ENCODE peak calls at places on chromosome 15, in four cellular contexts. Y is suprapubic skin, K is body of pancreas, I is CD14-positive monocyte. M is an unnamed sample.
A peak's percentile ranks its signal among the peaks of the same experiment; 100 is the strongest.

GRCh38 chr15:67067930-67068542 is 2.6 kb downstream of the SMAD3 start:
- DNase-seq in Y (no peak), K (no peak), I (no peak), M (no peak)

GRCh38 chr15:71329509-71330260 is 214.4 kb downstream of the THSD4 start:
- DNase-seq in Y (no peak), K (peak; percentile 12), I (no peak), M (no peak)

GRCh38 chr15:48695835-48696573 is 50.5 kb upstream of the FBN1 start:
- DNase-seq in Y (no peak), K (no peak), I (no peak), M (no peak)

GRCh38 chr15:60894347-60894746 is 334.8 kb downstream of the RORA start:
- DNase-seq in Y (no peak), K (no peak), I (no peak), M (no peak)

GRCh38 chr15:62880278-62880677 is 162.3 kb upstream of the TPM1 start:
- DNase-seq in Y (no peak), K (no peak), I (no peak), M (no peak)

GRCh38 chr15:63238796-63239195 is 38.6 kb upstream of the APH1B start:
- DNase-seq in Y (no peak), K (no peak), I (no peak), M (no peak)

GRCh38 chr15:36571301-36571700 is 8.1 kb upstream of the CDIN1 start:
- DNase-seq in Y (no peak), K (no peak), I (no peak), M (no peak)

GRCh38 chr15:31352911-31353811 is 26.5 kb downstream of the KLF13 start:
- DNase-seq in Y (no peak), K (peak; percentile 82), I (no peak), M (no peak)

GRCh38 chr15:40162552-40162951 is 1.7 kb downstream of the BUB1B start:
- DNase-seq in Y (no peak), K (no peak), I (no peak), M (no peak)

GRCh38 chr15:62075595-62076279 is 9.0 kb downstream of the C2CD4A start:
- DNase-seq in Y (no peak), K (peak; percentile 72), I (no peak), M (no peak)

GRCh38 chr15:60840703-60841411 is 361.9 kb upstream of the ICE2 start:
- DNase-seq in Y (no peak), K (no peak), I (no peak), M (peak; percentile 72)

GRCh38 chr15:40130799-40131502 is 22.3 kb upstream of the BMF start:
- DNase-seq in Y (peak; percentile 20), K (no peak), I (no peak), M (no peak)

GRCh38 chr15:40303576-40303975 is 4.2 kb downstream of the PLCB2 start:
- DNase-seq in Y (no peak), K (no peak), I (no peak), M (no peak)

GRCh38 chr15:89653578-89653977 is 1.7 kb downstream of the KIF7 start:
- DNase-seq in Y (no peak), K (no peak), I (no peak), M (no peak)

GRCh38 chr15:49758456-49758855 is 137.6 kb downstream of the DTWD1 start:
- DNase-seq in Y (no peak), K (no peak), I (no peak), M (no peak)

GRCh38 chr15:79450648-79451047 is 18.5 kb downstream of the MINAR1 start:
- DNase-seq in Y (no peak), K (no peak), I (no peak), M (no peak)

GRCh38 chr15:79453446-79453845 is 21.3 kb downstream of the MINAR1 start:
- DNase-seq in Y (no peak), K (no peak), I (no peak), M (no peak)

GRCh38 chr15:79455361-79455760 is 23.2 kb downstream of the MINAR1 start:
- DNase-seq in Y (no peak), K (no peak), I (no peak), M (no peak)

GRCh38 chr15:79452244-79453051 is 20.3 kb downstream of the MINAR1 start:
- DNase-seq in Y (no peak), K (no peak), I (no peak), M (no peak)

DNA sequence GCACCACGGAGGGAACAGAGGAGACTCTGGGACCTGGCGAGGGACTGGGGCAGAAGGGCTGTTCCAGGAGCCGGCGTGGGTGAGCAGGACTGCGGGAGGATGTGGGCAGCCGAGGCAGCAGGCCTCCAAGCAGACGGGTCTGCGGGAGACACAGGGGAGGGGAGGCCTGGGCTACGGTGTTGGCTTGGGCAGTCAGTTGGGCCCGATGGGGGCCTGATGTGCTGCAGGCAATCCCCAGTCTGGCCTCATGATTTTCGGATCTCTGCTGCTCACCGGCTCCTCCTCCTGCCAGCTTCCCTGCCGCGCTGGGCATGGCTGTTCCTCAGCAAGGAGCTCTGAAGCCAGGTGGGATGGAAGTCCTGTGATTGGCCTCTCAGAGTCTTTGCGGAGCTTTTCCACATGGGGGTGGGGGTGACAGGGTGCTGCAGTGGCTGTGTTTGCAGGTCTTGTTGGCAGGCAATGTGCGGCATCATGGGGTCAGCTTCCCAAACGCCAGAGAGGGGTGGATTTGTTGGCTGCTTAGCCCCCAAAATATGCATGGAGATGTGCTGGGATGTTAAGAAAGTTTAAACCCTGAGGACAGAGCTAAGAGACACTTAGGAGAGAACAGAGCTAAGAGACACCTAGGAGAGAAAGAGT is 19.3 kb downstream of the MINAR1 start:
- DNase-seq in Y (no peak), K (no peak), I (no peak), M (no peak)
- TF ChIP-seq CTCF in Y (no peak), K (no peak), I (no peak), M (no peak)

DNA sequence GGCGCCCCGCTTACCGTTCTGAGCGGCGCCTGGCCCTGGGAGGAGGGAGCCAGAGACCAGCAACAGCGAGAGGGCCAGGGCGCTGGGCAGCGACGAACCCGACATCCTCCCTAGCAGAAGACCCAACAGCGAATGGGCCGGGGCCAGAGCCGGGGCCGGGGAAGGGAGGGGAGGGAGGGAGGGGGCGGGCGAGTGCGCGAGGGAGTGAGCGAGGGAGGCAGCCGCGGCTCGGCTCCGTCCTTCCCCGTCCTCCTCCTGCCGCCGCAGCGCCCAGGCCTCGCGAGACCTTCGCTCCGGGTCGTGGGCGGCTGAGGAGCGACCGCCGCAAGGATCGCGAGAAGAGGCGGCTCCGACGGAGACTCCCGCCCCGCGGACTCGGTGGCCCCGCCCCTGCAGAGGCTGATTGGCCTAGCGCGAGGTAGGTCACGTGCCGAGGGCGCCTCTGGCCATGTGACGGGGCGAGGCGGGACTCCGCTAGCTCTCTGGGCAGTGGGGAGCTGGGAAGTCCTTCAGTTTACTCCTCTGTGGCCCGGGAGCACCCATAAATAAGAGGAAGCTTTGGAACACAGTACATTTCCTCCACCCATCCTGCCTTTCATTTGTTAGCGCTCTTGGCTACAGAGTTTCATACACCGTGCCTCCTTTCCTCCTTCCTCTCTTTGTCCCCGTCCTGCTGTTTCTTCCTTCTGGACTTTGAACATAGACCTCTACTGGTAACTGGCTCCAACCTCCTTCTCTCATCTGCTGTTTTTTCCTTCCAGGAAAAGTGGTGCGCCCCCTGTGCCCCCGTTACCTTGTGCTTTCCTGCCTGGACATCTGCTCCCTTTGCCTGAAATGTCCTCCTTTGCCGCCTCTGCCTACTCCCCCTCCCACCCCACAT is at the start of gene NPTN:
- DNase-seq in Y (peak; percentile 99), K (peak; percentile 98), I (peak; percentile 99), M (peak; percentile 98)
- TF ChIP-seq CTCF in Y (no peak), K (no peak), I (no peak), M (no peak)

GRCh38 chr15:45457641-45458539 is 64.7 kb downstream of the SLC30A4 start:
- DNase-seq in Y (no peak), K (peak; percentile 87), I (peak; percentile 73), M (no peak)

GRCh38 chr15:45451265-45451664 is 71.3 kb downstream of the SLC30A4 start:
- DNase-seq in Y (no peak), K (no peak), I (no peak), M (no peak)

GRCh38 chr15:45457215-45457614 is 65.3 kb downstream of the SLC30A4 start:
- DNase-seq in Y (no peak), K (peak; percentile 20), I (no peak), M (no peak)

GRCh38 chr15:45456212-45457106 is 66.1 kb downstream of the SLC30A4 start:
- DNase-seq in Y (no peak), K (peak; percentile 80), I (peak; percentile 97), M (no peak)

DNA sequence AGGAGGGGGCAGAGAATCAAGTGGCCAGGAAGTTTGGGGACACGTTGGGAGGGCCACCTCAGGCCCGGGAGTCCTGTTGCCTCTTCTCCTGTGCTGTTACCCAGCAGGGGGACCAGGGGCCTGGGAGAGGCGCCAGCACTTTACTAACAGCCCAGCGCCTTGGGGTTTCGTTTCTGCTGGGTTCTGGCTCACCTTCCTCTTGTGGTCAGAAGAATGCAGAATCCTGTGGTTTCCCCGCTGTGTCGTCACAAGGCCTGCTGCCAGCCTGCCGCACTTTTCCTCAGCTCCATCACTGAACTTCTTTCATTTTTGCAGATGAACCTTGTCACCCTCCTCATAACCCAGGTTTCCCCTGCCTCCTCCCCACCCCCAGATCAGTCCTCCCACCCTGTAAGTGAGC is 67.7 kb downstream of the SLC30A4 start:
- DNase-seq in Y (no peak), K (peak; percentile 77), I (peak; percentile 96), M (no peak)
- TF ChIP-seq CTCF in Y (no peak), K (no peak), I (no peak), M (no peak)

DNA sequence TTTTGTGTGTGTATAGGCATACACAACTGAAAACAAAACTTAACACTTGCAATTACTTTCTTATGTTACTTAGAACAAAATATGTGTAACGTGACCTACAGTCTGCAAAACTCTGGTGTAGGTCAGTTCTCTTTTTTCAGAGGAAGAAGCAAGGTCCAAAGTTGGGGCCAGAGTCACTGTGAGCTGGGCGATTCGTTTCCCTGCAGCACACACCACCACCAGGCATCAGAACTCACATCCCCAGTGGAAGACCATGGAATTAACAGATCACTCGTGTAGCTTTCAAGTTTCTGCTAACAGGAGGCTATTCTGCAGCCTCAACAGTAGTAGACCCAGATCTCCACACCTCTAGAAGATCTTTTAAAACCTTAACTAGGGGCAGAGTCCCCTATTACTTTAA is 25.8 kb downstream of the ANP32A start:
- DNase-seq in Y (no peak), K (no peak), I (no peak), M (no peak)
- TF ChIP-seq CTCF in Y (no peak), K (no peak), I (no peak), M (no peak)

GRCh38 chr15:99970891-99971330 is 237.7 kb upstream of the LYSMD4 start:
- DNase-seq in Y (peak; percentile 66), K (no peak), I (no peak), M (no peak)

GRCh38 chr15:99966815-99967214 is 233.6 kb upstream of the LYSMD4 start:
- DNase-seq in Y (no peak), K (no peak), I (no peak), M (no peak)

GRCh38 chr15:99967841-99968371 is 234.7 kb upstream of the LYSMD4 start:
- DNase-seq in Y (peak; percentile 52), K (no peak), I (no peak), M (no peak)

GRCh38 chr15:99973351-99973750 is 240.1 kb upstream of the LYSMD4 start:
- DNase-seq in Y (no peak), K (no peak), I (no peak), M (no peak)

DNA sequence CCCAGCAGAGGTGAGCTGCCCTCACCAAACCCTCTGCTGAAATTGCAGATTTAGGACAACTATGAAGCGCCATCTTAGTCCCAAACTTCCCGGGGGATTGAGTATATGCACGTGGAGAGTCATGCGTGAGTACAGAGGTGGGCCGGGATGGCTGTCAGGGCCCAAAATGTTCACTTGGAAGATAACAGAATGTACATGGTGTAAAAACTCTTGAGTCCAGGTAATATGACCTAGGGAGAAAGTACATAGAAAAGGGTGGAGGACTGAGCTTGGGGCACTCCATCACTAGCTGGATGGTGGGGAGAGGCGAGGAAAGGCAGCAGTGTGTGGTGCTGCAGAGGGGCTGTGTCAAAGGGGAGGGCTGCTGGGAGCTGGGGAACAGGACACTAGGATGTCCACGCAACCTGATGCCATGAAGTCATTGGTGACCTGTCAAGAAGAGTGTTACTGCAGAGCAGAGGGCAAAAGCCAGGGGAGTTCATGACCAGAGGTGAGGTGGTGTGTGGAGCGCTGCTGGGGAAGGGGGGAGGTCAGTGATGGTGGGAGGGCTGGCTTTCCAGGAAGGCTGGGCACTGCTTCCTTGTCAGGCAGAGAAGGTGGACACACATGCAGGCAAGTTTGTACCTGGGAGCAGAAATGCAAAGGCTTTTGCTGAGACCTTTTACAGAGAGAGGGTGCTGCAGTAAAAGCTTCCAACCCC is 236.2 kb upstream of the LYSMD4 start:
- DNase-seq in Y (peak; percentile 53), K (no peak), I (no peak), M (no peak)
- TF ChIP-seq CTCF in Y (no peak), K (no peak), I (no peak), M (no peak)